ENCODE peak calls at places on chromosomes 7 and 10, in eight cellular contexts. U is naive thymus-derived CD4-positive, alpha-beta T cell; B is prostate gland; R is neural progenitor cell; K is mammary epithelial cell; H is IMR-90; V is heart right ventricle; Z is lung. F is an unnamed sample.

GRCh38 chr7:52917982-52918578 is 117.4 kb upstream of the POM121L12 start:
- DNase-seq in U (no peak), R (peak; percentile 23), K (no peak), Z (no peak), B (no peak), H (no peak), V (no peak), F (no peak)

GRCh38 chr10:4229106-4229505 is 444.1 kb upstream of the KLF6 start:
- DNase-seq in R (no peak), K (peak; percentile 23), U (no peak), H (no peak), B (no peak), V (no peak), Z (no peak), F (no peak)

GRCh38 chr10:3735175-3735574 is 49.8 kb downstream of the KLF6 start:
- DNase-seq in V (no peak), B (no peak), H (no peak), Z (no peak), R (peak; percentile 57), K (no peak), U (no peak), F (no peak)

GRCh38 chr7:151452141-151452571 is 12.2 kb upstream of the CRYGN start:
- DNase-seq in U (no peak), R (no peak), H (no peak), K (no peak), B (no peak), V (no peak), Z (no peak), F (no peak)

GRCh38 chr7:83072576-83073517 is 89.8 kb downstream of the PCLO start:
- DNase-seq in B (no peak), V (no peak), U (no peak), Z (no peak), H (no peak), R (no peak), K (peak; percentile 16), F (no peak)

GRCh38 chr10:117112220-117112619 is 25.9 kb downstream of the VAX1 start:
- DNase-seq in U (no peak), H (no peak), K (peak; percentile 12), B (no peak), V (no peak), Z (no peak), R (no peak), F (no peak)

GRCh38 chr7:24812313-24812945 is 55.2 kb upstream of the GSDME start:
- DNase-seq in R (peak; percentile 69), V (peak; percentile 34), Z (peak; percentile 51), B (no peak), U (peak; percentile 6), H (peak; percentile 36), K (peak; percentile 39), F (no peak)

GRCh38 chr7:130902755-130903357 is 168.8 kb upstream of the KLF14 start:
- DNase-seq in R (no peak), U (no peak), B (no peak), Z (no peak), K (no peak), H (peak; percentile 23), V (no peak), F (no peak)

GRCh38 chr7:20928022-20928421 is 141.3 kb upstream of the SP8 start:
- DNase-seq in K (no peak), H (no peak), V (no peak), U (no peak), R (no peak), Z (no peak), B (no peak), F (no peak)

GRCh38 chr10:50431118-50431517 is 179.8 kb upstream of the ASAH2 start:
- DNase-seq in R (no peak), H (peak; percentile 71), U (no peak), K (peak; percentile 57), V (no peak), B (no peak), Z (no peak), F (no peak)

GRCh38 chr7:140719711-140720110 is 23.2 kb downstream of the NDUFB2 start:
- DNase-seq in B (no peak), H (peak; percentile 56), U (no peak), Z (peak; percentile 34), R (no peak), K (no peak), V (no peak), F (no peak)

DNA sequence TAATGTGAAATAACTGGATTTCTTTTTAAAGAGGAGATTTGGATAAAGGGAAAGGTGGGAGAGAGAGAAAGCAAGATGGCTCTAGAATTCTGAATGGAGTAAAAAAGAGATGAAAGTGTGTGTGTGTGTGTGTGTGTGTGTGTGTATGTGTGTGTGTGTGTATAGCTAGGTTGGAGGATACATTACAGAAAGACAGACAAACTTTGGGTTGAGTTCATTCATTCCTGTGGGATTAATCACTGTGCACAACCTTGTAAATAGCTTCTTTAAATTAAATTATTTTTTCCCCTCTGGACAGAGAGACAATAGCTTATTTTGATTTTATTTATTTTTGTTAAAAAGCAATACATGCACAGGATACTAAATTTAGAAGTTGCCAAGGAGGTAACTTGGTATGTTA is 7.5 kb downstream of the ASB4 start:
- DNase-seq in Z (no peak), H (peak; percentile 35), B (no peak), V (no peak), U (no peak), K (peak; percentile 35), R (no peak), F (no peak)
- H3K4me3 ChIP-seq in Z (no peak overlapping the region), H (no peak overlapping the region), B (no peak overlapping the region), V (no peak overlapping the region), U (no peak overlapping the region), K (no peak overlapping the region), R (no peak overlapping the region), F (no peak overlapping the region)

GRCh38 chr7:139683137-139683871 is 94.5 kb downstream of the HIPK2 start:
- DNase-seq in U (no peak), H (peak; percentile 61), V (no peak), K (peak; percentile 52), Z (no peak), B (no peak), R (no peak), F (no peak)
- H3K4me1 ChIP-seq in U (peaks cover 22% of the 10 kb centered on the region), H (peaks cover 38% of the 10 kb centered on the region), V (peaks cover 54% of the 10 kb centered on the region), K (peaks cover 64% of the 10 kb centered on the region), Z (peaks cover 28% of the 10 kb centered on the region), B (peaks cover 24% of the 10 kb centered on the region), R (peaks cover 24% of the 10 kb centered on the region), F (peaks cover 12% of the 10 kb centered on the region)

GRCh38 chr10:89332718-89333281 is 5.0 kb downstream of the IFIT3 start:
- DNase-seq in V (no peak), H (no peak), K (no peak), U (peak; percentile 10), R (no peak), B (no peak), Z (no peak), F (no peak)
- H3K4me3 ChIP-seq in V (peak overlapping the region; percentile 37), H (peak overlapping the region; percentile 37), K (no peak overlapping the region), U (peak overlapping the region; percentile 63), R (no peak overlapping the region), B (peak overlapping the region; percentile 5), Z (no peak overlapping the region), F (peak overlapping the region; percentile 30)

GRCh38 chr7:132511387-132511786 is 64.9 kb downstream of the PLXNA4 start:
- DNase-seq in Z (no peak), K (no peak), R (no peak), U (no peak), H (no peak), V (no peak), B (no peak), F (no peak)
- H3K4me1 ChIP-seq in Z (peaks cover 3% of the 10 kb centered on the region), K (no peaks in the 10 kb centered on the region), R (peaks cover 14% of the 10 kb centered on the region), U (peaks cover 11% of the 10 kb centered on the region), H (no peaks in the 10 kb centered on the region), V (peaks cover 10% of the 10 kb centered on the region), B (no peaks in the 10 kb centered on the region), F (peaks cover 5% of the 10 kb centered on the region)